ENCODE peak calls at places on chromosome 22, in eight cellular contexts. One of them, this sample, is unnamed.

GRCh38 chr22:38925571-38926041 is 31.8 kb upstream of the APOBEC3A start:
- DNase-seq in transverse colon: no peak
- DNase-seq in ovary: no peak
- DNase-seq in heart left ventricle: no peak
- DNase-seq in IMR-90: peak; percentile 30
- DNase-seq in uterus: no peak
- DNase-seq in esophagus squamous epithelium: no peak
- DNase-seq in GM12892: no peak
- DNase-seq in this sample: no peak

GRCh38 chr22:28711820-28712777 is 29.5 kb downstream of the CHEK2 start:
- DNase-seq in transverse colon: no peak
- DNase-seq in ovary: peak; percentile 41
- DNase-seq in GM12892: no peak
- DNase-seq in uterus: no peak
- DNase-seq in IMR-90: peak; percentile 97
- DNase-seq in heart left ventricle: no peak
- DNase-seq in esophagus squamous epithelium: no peak
- DNase-seq in this sample: no peak

GRCh38 chr22:20000246-20001081 is 16.2 kb downstream of the ARVCF start:
- DNase-seq in ovary: no peak
- DNase-seq in esophagus squamous epithelium: no peak
- DNase-seq in transverse colon: no peak
- DNase-seq in heart left ventricle: peak; percentile 72
- DNase-seq in GM12892: no peak
- DNase-seq in uterus: no peak
- DNase-seq in IMR-90: no peak
- DNase-seq in this sample: no peak

GRCh38 chr22:47248925-47249324 is 486.5 kb downstream of the TBC1D22A start:
- DNase-seq in ovary: no peak
- DNase-seq in heart left ventricle: no peak
- DNase-seq in GM12892: no peak
- DNase-seq in transverse colon: no peak
- DNase-seq in uterus: no peak
- DNase-seq in IMR-90: no peak
- DNase-seq in esophagus squamous epithelium: no peak
- DNase-seq in this sample: peak; percentile 14

GRCh38 chr22:38766076-38766777 is 10.4 kb upstream of the SUN2 start:
- DNase-seq in esophagus squamous epithelium: no peak
- DNase-seq in heart left ventricle: peak; percentile 78
- DNase-seq in IMR-90: peak; percentile 64
- DNase-seq in ovary: peak; percentile 69
- DNase-seq in GM12892: peak; percentile 63
- DNase-seq in uterus: peak; percentile 58
- DNase-seq in transverse colon: peak; percentile 78
- DNase-seq in this sample: peak; percentile 72

GRCh38 chr22:46769191-46769675 is 6.8 kb downstream of the TBC1D22A start:
- DNase-seq in esophagus squamous epithelium: no peak
- DNase-seq in IMR-90: no peak
- DNase-seq in ovary: no peak
- DNase-seq in uterus: no peak
- DNase-seq in transverse colon: no peak
- DNase-seq in heart left ventricle: no peak
- DNase-seq in GM12892: no peak
- DNase-seq in this sample: no peak

GRCh38 chr22:47065756-47066615 is 303.5 kb downstream of the TBC1D22A start:
- DNase-seq in esophagus squamous epithelium: no peak
- DNase-seq in GM12892: no peak
- DNase-seq in heart left ventricle: no peak
- DNase-seq in IMR-90: peak; percentile 46
- DNase-seq in transverse colon: peak; percentile 2
- DNase-seq in ovary: no peak
- DNase-seq in uterus: no peak
- DNase-seq in this sample: no peak

GRCh38 chr22:33192156-33192555 is 134.0 kb upstream of the SYN3 start:
- DNase-seq in transverse colon: no peak
- DNase-seq in ovary: no peak
- DNase-seq in IMR-90: no peak
- DNase-seq in heart left ventricle: no peak
- DNase-seq in GM12892: no peak
- DNase-seq in esophagus squamous epithelium: no peak
- DNase-seq in uterus: no peak
- DNase-seq in this sample: no peak

GRCh38 chr22:46936378-46936916 is 174.0 kb downstream of the TBC1D22A start:
- DNase-seq in esophagus squamous epithelium: no peak
- DNase-seq in transverse colon: no peak
- DNase-seq in ovary: no peak
- DNase-seq in IMR-90: no peak
- DNase-seq in uterus: no peak
- DNase-seq in GM12892: no peak
- DNase-seq in heart left ventricle: no peak
- DNase-seq in this sample: no peak

GRCh38 chr22:23289851-23290724 is 109.8 kb downstream of the BCR start:
- DNase-seq in heart left ventricle: no peak
- DNase-seq in transverse colon: peak; percentile 73
- DNase-seq in IMR-90: peak; percentile 62
- DNase-seq in ovary: peak; percentile 56
- DNase-seq in uterus: no peak
- DNase-seq in esophagus squamous epithelium: no peak
- DNase-seq in GM12892: peak; percentile 77
- DNase-seq in this sample: no peak

GRCh38 chr22:28259774-28260173 is 340.7 kb upstream of the PITPNB start:
- DNase-seq in heart left ventricle: no peak
- DNase-seq in uterus: no peak
- DNase-seq in IMR-90: no peak
- DNase-seq in ovary: no peak
- DNase-seq in transverse colon: no peak
- DNase-seq in esophagus squamous epithelium: no peak
- DNase-seq in GM12892: no peak
- DNase-seq in this sample: no peak

GRCh38 chr22:39913321-39913720 is 12.4 kb downstream of the GRAP2 start:
- DNase-seq in ovary: no peak
- DNase-seq in IMR-90: no peak
- DNase-seq in transverse colon: no peak
- DNase-seq in uterus: no peak
- DNase-seq in heart left ventricle: no peak
- DNase-seq in esophagus squamous epithelium: no peak
- DNase-seq in GM12892: no peak
- DNase-seq in this sample: no peak

GRCh38 chr22:50701076-50701419 is 28.4 kb downstream of the SHANK3 start:
- DNase-seq in uterus: no peak
- DNase-seq in transverse colon: no peak
- DNase-seq in ovary: no peak
- DNase-seq in esophagus squamous epithelium: no peak
- DNase-seq in IMR-90: no peak
- DNase-seq in GM12892: no peak
- DNase-seq in heart left ventricle: no peak
- DNase-seq in this sample: no peak

GRCh38 chr22:24707477-24707816 is 67.1 kb downstream of the PIWIL3 start:
- DNase-seq in heart left ventricle: no peak
- DNase-seq in ovary: no peak
- DNase-seq in IMR-90: no peak
- DNase-seq in uterus: no peak
- DNase-seq in transverse colon: peak; percentile 21
- DNase-seq in esophagus squamous epithelium: no peak
- DNase-seq in GM12892: no peak
- DNase-seq in this sample: no peak

GRCh38 chr22:24482586-24482985 is 12.5 kb upstream of the UPB1 start:
- DNase-seq in heart left ventricle: no peak
- DNase-seq in transverse colon: no peak
- DNase-seq in GM12892: no peak
- DNase-seq in esophagus squamous epithelium: no peak
- DNase-seq in IMR-90: peak; percentile 79
- DNase-seq in uterus: no peak
- DNase-seq in ovary: no peak
- DNase-seq in this sample: no peak

DNA sequence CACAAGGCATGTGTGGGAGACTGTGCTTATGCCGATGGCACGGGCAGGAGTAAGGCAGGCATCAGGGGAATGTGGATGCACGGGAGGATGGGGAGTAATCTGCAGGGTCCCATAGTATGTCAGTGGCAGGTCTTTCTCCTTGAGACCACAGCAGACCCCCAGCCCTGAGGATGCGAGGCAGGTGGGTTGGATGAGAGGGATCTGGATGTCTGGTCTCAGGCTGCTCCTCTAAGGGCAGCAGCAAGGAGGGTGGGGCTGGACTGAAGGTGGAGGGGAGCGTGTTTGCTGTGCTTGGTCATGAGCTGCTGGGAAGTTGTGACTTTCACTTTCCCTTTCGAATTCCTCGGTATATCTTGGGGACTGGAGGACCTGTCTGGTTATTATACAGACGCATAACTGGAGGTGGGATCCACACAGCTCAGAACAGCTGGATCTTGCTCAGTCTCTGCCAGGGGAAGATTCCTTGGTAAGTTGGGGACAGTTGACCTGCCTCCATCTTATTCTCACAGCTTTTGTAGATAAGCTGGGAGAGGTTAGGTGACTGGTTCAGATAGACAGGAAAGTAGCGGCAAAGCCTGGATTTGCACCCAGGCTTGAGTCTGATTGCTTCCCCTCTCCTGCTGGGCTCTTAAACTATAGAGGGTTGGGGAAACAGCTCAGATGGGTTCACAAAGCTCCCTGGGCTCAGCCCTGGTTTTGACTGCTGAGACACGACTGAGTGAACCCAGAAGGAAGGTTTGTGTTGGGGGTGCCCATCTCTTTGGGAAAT is at the start of gene APOL1:
- DNase-seq in ovary: peak; percentile 65
- DNase-seq in heart left ventricle: no peak
- DNase-seq in IMR-90: peak; percentile 43
- DNase-seq in uterus: peak; percentile 64
- DNase-seq in GM12892: no peak
- DNase-seq in transverse colon: peak; percentile 71
- DNase-seq in esophagus squamous epithelium: no peak
- DNase-seq in this sample: no peak
- TF ChIP-seq POLR2A in ovary: peak; percentile 49
- TF ChIP-seq POLR2A in heart left ventricle: no peak
- TF ChIP-seq POLR2A in IMR-90: no peak
- TF ChIP-seq POLR2A in uterus: peak; percentile 68
- TF ChIP-seq POLR2A in GM12892: no peak
- TF ChIP-seq POLR2A in transverse colon: peak; percentile 58
- TF ChIP-seq POLR2A in esophagus squamous epithelium: no peak
- TF ChIP-seq POLR2A in this sample: no peak

GRCh38 chr22:41245917-41246499 is 5.3 kb upstream of the CHADL start:
- DNase-seq in IMR-90: no peak
- DNase-seq in ovary: no peak
- DNase-seq in uterus: no peak
- DNase-seq in transverse colon: no peak
- DNase-seq in esophagus squamous epithelium: no peak
- DNase-seq in heart left ventricle: no peak
- DNase-seq in GM12892: no peak
- DNase-seq in this sample: no peak
- TF ChIP-seq POLR2A in IMR-90: no peak
- TF ChIP-seq POLR2A in ovary: no peak
- TF ChIP-seq POLR2A in uterus: no peak
- TF ChIP-seq POLR2A in transverse colon: no peak
- TF ChIP-seq POLR2A in esophagus squamous epithelium: no peak
- TF ChIP-seq POLR2A in heart left ventricle: no peak
- TF ChIP-seq POLR2A in GM12892: no peak
- TF ChIP-seq POLR2A in this sample: no peak

GRCh38 chr22:31346733-31347250 is 646 bp upstream of the PATZ1 start:
- DNase-seq in GM12892: peak; percentile 63
- DNase-seq in IMR-90: peak; percentile 33
- DNase-seq in uterus: peak; percentile 56
- DNase-seq in esophagus squamous epithelium: no peak
- DNase-seq in transverse colon: peak; percentile 57
- DNase-seq in ovary: peak; percentile 61
- DNase-seq in heart left ventricle: peak; percentile 69
- DNase-seq in this sample: no peak

GRCh38 chr22:31344369-31345330 is 1.5 kb downstream of the PATZ1 start:
- DNase-seq in uterus: peak; percentile 50
- DNase-seq in IMR-90: peak; percentile 57
- DNase-seq in GM12892: no peak
- DNase-seq in transverse colon: peak; percentile 64
- DNase-seq in esophagus squamous epithelium: no peak
- DNase-seq in heart left ventricle: peak; percentile 70
- DNase-seq in ovary: peak; percentile 58
- DNase-seq in this sample: peak; percentile 62

GRCh38 chr22:31347251-31348008 is 1.3 kb upstream of the PATZ1 start:
- DNase-seq in ovary: peak; percentile 63
- DNase-seq in IMR-90: peak; percentile 62
- DNase-seq in transverse colon: peak; percentile 72
- DNase-seq in esophagus squamous epithelium: no peak
- DNase-seq in GM12892: peak; percentile 54
- DNase-seq in uterus: peak; percentile 64
- DNase-seq in heart left ventricle: peak; percentile 82
- DNase-seq in this sample: peak; percentile 75

GRCh38 chr22:31346255-31346732 is at the start of gene PATZ1:
- DNase-seq in esophagus squamous epithelium: peak; percentile 31
- DNase-seq in uterus: peak; percentile 80
- DNase-seq in IMR-90: peak; percentile 72
- DNase-seq in heart left ventricle: peak; percentile 84
- DNase-seq in GM12892: peak; percentile 66
- DNase-seq in transverse colon: peak; percentile 78
- DNase-seq in ovary: peak; percentile 84
- DNase-seq in this sample: peak; percentile 63

DNA sequence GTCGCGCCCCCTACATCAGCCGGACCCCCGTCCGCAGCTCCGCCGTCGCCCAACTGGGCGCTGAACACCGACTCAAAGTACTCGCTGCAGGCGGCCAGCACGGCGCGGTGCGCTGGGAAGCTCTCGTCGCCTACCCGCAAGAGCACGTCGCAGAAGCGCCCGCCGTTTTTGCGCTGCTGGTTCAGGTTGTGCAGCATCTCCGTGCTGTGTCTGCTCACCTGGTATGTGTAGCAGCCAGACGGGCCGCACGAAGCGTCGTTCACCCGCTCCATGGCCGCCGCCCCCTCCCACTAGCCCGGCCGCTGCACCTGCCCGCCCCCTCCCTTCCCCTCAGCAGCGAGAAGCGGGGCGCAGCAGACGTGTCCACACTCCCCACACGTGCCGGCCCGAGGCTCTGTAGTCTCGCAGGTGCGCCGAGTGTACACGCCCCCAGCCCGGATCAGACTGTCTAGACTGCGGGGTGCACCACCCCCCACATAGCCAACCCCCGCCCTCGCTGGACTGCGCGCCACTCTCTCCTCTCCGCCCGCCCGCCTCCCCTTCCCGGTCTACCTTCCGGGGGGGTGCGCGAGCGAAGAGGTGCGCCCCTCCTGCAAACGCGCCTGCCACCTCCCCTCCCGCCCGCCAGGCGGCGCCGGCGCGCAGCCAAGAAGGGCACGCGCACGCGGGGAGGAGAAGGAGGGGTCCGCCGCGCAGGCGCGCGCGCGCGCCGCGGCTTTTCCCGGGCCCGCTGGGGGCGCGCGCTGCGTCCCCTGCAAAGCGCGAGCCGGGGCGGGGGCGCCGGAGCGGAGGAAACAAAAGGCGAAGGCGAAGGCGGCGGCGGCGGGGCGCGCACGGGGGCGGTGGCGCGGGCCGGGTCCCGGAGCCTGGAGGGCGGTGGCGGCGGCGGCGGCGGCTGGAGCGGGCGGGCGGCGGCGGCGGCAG is 553 bp downstream of the PATZ1 start:
- DNase-seq in uterus: peak; percentile 84
- DNase-seq in esophagus squamous epithelium: peak; percentile 55
- DNase-seq in GM12892: peak; percentile 94
- DNase-seq in transverse colon: peak; percentile 88
- DNase-seq in ovary: peak; percentile 85
- DNase-seq in IMR-90: peak; percentile 83
- DNase-seq in heart left ventricle: peak; percentile 93
- DNase-seq in this sample: peak; percentile 75
- TF ChIP-seq POLR2A in uterus: peak; percentile 29
- TF ChIP-seq POLR2A in esophagus squamous epithelium: no peak
- TF ChIP-seq POLR2A in GM12892: peak; percentile 51
- TF ChIP-seq POLR2A in transverse colon: no peak
- TF ChIP-seq POLR2A in ovary: no peak
- TF ChIP-seq POLR2A in IMR-90: peak; percentile 37
- TF ChIP-seq POLR2A in heart left ventricle: no peak
- TF ChIP-seq POLR2A in this sample: no peak

GRCh38 chr22:41417622-41418390 is 28.8 kb downstream of the TOB2 start:
- DNase-seq in heart left ventricle: peak; percentile 93
- DNase-seq in transverse colon: peak; percentile 89
- DNase-seq in IMR-90: no peak
- DNase-seq in ovary: peak; percentile 73
- DNase-seq in esophagus squamous epithelium: no peak
- DNase-seq in GM12892: no peak
- DNase-seq in uterus: peak; percentile 74
- DNase-seq in this sample: peak; percentile 95
- TF ChIP-seq POLR2A in heart left ventricle: no peak
- TF ChIP-seq POLR2A in transverse colon: peak; percentile 64
- TF ChIP-seq POLR2A in IMR-90: no peak
- TF ChIP-seq POLR2A in ovary: no peak
- TF ChIP-seq POLR2A in esophagus squamous epithelium: no peak
- TF ChIP-seq POLR2A in GM12892: no peak
- TF ChIP-seq POLR2A in uterus: no peak
- TF ChIP-seq POLR2A in this sample: no peak

This sample was measured in breast epithelium.